ENCODE peak calls at places on chromosomes 1 and 21, in ten cellular contexts. Y, L, E, T, S, C, P, Z, U and D are unnamed samples.

GRCh38 chr1:3744646-3745045 is 7.6 kb upstream of the CCDC27 start:
- DNase-seq in Z (no peak), P (no peak), U (no peak), E (no peak), S (no peak), T (no peak), C (no peak), Y (no peak), L (no peak), D (no peak)

GRCh38 chr1:232688398-232688797 is 58.5 kb upstream of the SIPA1L2 start:
- DNase-seq in P (no peak), T (no peak), E (no peak), C (no peak), U (no peak), Y (no peak), L (no peak), Z (no peak), S (no peak), D (no peak)

GRCh38 chr1:209715314-209715713 is 10.7 kb downstream of the HSD11B1 start:
- DNase-seq in U (no peak), Z (no peak), S (no peak), T (no peak), L (no peak), E (no peak), P (no peak), Y (no peak), C (no peak), D (no peak)

GRCh38 chr1:42137766-42138165 is 15.4 kb upstream of the GUCA2B start:
- DNase-seq in L (no peak), P (no peak), T (no peak), Y (no peak), E (no peak), U (no peak), C (no peak), S (no peak), Z (no peak), D (no peak)

GRCh38 chr21:42527489-42528158 is 14.0 kb downstream of the SLC37A1 start:
- DNase-seq in Y (peak), P (peak), Z (no peak), S (peak), T (peak), C (no peak), U (no peak), L (no peak), E (peak), D (peak)

GRCh38 chr1:63322248-63322943 is at the start of gene FOXD3:
- DNase-seq in Z (no peak), Y (peak), P (peak), U (peak), E (peak), C (no peak), L (no peak), S (no peak), T (peak), D (peak)

GRCh38 chr1:39800471-39800835 is 11.8 kb upstream of the BMP8B start:
- DNase-seq in E (no peak), U (no peak), Y (no peak), P (no peak), T (no peak), Z (no peak), S (no peak), C (no peak), L (no peak), D (no peak)

GRCh38 chr1:186518395-186518794 is 57.5 kb upstream of the PDC start:
- DNase-seq in T (no peak), L (no peak), S (no peak), E (no peak), Y (no peak), C (peak), Z (no peak), U (no peak), P (no peak), D (no peak)

GRCh38 chr1:19616489-19616888 is 27.6 kb upstream of the NBL1 start:
- DNase-seq in E (no peak), Z (no peak), T (no peak), S (no peak), P (no peak), U (no peak), Y (no peak), C (no peak), L (no peak), D (no peak)

GRCh38 chr1:91795601-91796389 is 90.2 kb downstream of the TGFBR3 start:
- DNase-seq in S (no peak), E (no peak), T (no peak), C (no peak), Z (peak), L (no peak), U (peak), P (no peak), Y (no peak), D (no peak)

GRCh38 chr1:116504308-116505156 is 66.3 kb downstream of the CD58 start:
- DNase-seq in S (peak), Y (peak), Z (peak), P (no peak), U (peak), C (peak), L (no peak), E (peak), T (peak), D (peak)

GRCh38 chr1:19559641-19560040 is 74.3 kb upstream of the CAPZB start:
- DNase-seq in Z (peak), L (no peak), P (no peak), T (no peak), S (peak), E (no peak), Y (no peak), C (no peak), U (peak), D (no peak)

GRCh38 chr1:182181167-182181572 is 119.7 kb upstream of the ZNF648 start:
- DNase-seq in Y (no peak), T (no peak), U (no peak), S (no peak), P (no peak), E (no peak), Z (no peak), C (peak), L (no peak), D (no peak)

GRCh38 chr21:35470522-35470921 is 421.4 kb upstream of the RUNX1 start:
- DNase-seq in L (no peak), E (no peak), Y (no peak), P (no peak), U (no peak), S (no peak), Z (no peak), C (no peak), T (no peak), D (no peak)

GRCh38 chr1:28507247-28507645 is 1.4 kb downstream of the RCC1 start:
- DNase-seq in T (no peak), Y (peak), P (no peak), U (no peak), L (no peak), Z (no peak), S (no peak), E (no peak), C (no peak), D (no peak)

GRCh38 chr1:59146651-59147358 is 150.1 kb upstream of the FGGY start:
- DNase-seq in U (no peak), S (peak), T (peak), Y (peak), P (no peak), L (no peak), E (peak), C (peak), Z (no peak), D (peak)

GRCh38 chr1:244338996-244339692 is 112.6 kb downstream of the ADSS2 start:
- DNase-seq in Y (no peak), C (no peak), L (no peak), T (no peak), E (no peak), S (no peak), P (no peak), Z (no peak), U (no peak), D (no peak)

GRCh38 chr21:21324297-21324696 is 326.1 kb downstream of the NCAM2 start:
- DNase-seq in C (peak), Z (no peak), E (no peak), L (no peak), U (no peak), P (no peak), Y (no peak), S (no peak), T (no peak), D (no peak)

GRCh38 chr1:77834771-77835334 is 53.6 kb upstream of the NEXN start:
- DNase-seq in Z (peak), L (no peak), S (no peak), C (no peak), P (no peak), Y (no peak), T (no peak), E (no peak), U (peak), D (no peak)

GRCh38 chr1:248926401-248927182 is 20.6 kb downstream of the PGBD2 start:
- DNase-seq in L (no peak), P (no peak), U (peak), C (no peak), E (no peak), T (no peak), S (no peak), Z (peak), Y (no peak), D (no peak)

GRCh38 chr1:177825276-177825903 is 144.5 kb downstream of the SEC16B start:
- DNase-seq in E (no peak), L (no peak), S (no peak), C (no peak), T (no peak), P (no peak), U (no peak), Z (no peak), Y (no peak), D (no peak)

GRCh38 chr1:150808851-150809250 is 791 bp upstream of the CTSK start:
- DNase-seq in C (no peak), E (no peak), U (no peak), T (no peak), L (no peak), P (no peak), Y (no peak), S (no peak), Z (no peak), D (no peak)

GRCh38 chr1:57131701-57132394 is 166.0 kb upstream of the C8B start:
- DNase-seq in C (no peak), U (no peak), P (no peak), L (no peak), T (no peak), E (no peak), Z (no peak), S (no peak), Y (no peak), D (no peak)

GRCh38 chr1:227777646-227778045 is 37.8 kb upstream of the PRSS38 start:
- DNase-seq in L (no peak), U (no peak), T (no peak), Y (no peak), Z (no peak), C (no peak), E (no peak), P (no peak), S (no peak), D (no peak)

GRCh38 chr1:96559181-96559580 is 162.4 kb upstream of the PTBP2 start:
- DNase-seq in U (no peak), T (no peak), Z (no peak), E (no peak), C (no peak), S (no peak), Y (no peak), L (no peak), P (no peak), D (no peak)

GRCh38 chr1:7948950-7949349 is 8.3 kb upstream of the TNFRSF9 start:
- DNase-seq in T (no peak), U (peak), L (no peak), S (no peak), E (peak), Z (peak), Y (peak), C (no peak), P (no peak), D (peak)

GRCh38 chr21:20968391-20968790 is 29.8 kb upstream of the NCAM2 start:
- DNase-seq in T (no peak), Y (no peak), P (no peak), Z (no peak), E (no peak), C (no peak), S (no peak), L (no peak), U (no peak), D (no peak)

GRCh38 chr1:28160677-28161328 is 15.7 kb downstream of the PTAFR start:
- DNase-seq in C (peak), U (peak), Z (peak), L (peak), T (no peak), S (no peak), Y (no peak), P (no peak), E (no peak), D (no peak)

GRCh38 chr1:17914987-17915386 is 159.9 kb downstream of the ACTL8 start:
- DNase-seq in Y (no peak), P (no peak), T (no peak), S (no peak), U (no peak), Z (no peak), C (no peak), L (no peak), E (no peak), D (no peak)

GRCh38 chr1:212638419-212639151 is 30.0 kb downstream of the ATF3 start:
- DNase-seq in Z (no peak), P (no peak), S (no peak), C (no peak), L (no peak), U (peak), T (no peak), Y (no peak), E (no peak), D (no peak)

GRCh38 chr1:25695066-25695990 is 78.7 kb downstream of the MAN1C1 start:
- DNase-seq in U (peak), Y (no peak), C (no peak), S (peak), P (no peak), Z (peak), T (no peak), E (no peak), L (peak), D (no peak)

GRCh38 chr1:10765734-10766478 is 30.5 kb downstream of the CASZ1 start:
- DNase-seq in Z (no peak), U (no peak), L (no peak), P (no peak), S (no peak), C (peak), Y (no peak), E (no peak), T (no peak), D (no peak)

GRCh38 chr1:21936366-21937031 is 611 bp downstream of the HSPG2 start:
- DNase-seq in L (no peak), T (no peak), Z (no peak), P (no peak), U (no peak), C (peak), E (no peak), Y (no peak), S (no peak), D (no peak)

GRCh38 chr1:89763649-89763986 is 57.2 kb upstream of the LRRC8D start:
- DNase-seq in U (no peak), P (no peak), Y (no peak), T (no peak), L (no peak), Z (no peak), C (peak), S (no peak), E (no peak), D (no peak)

GRCh38 chr1:32703479-32704291 is 1.1 kb upstream of the SYNC start:
- DNase-seq in Z (peak), P (no peak), E (no peak), S (no peak), Y (no peak), L (no peak), U (peak), C (no peak), T (no peak), D (no peak)

GRCh38 chr1:114061431-114061830 is 82.2 kb downstream of the OLFML3 start:
- DNase-seq in S (no peak), U (no peak), C (no peak), Y (no peak), E (no peak), T (no peak), Z (peak), P (no peak), L (no peak), D (no peak)

GRCh38 chr1:100404816-100405215 is 52.5 kb downstream of the CDC14A start:
- DNase-seq in U (no peak), S (no peak), E (no peak), Y (no peak), Z (no peak), C (no peak), P (no peak), L (no peak), T (no peak), D (no peak)

GRCh38 chr1:1419812-1420653 is 1.0 kb downstream of the ANKRD65 start:
- DNase-seq in L (no peak), T (peak), S (peak), P (no peak), U (no peak), Y (no peak), C (no peak), E (no peak), Z (no peak), D (no peak)

GRCh38 chr1:26290416-26291261 is 10.8 kb downstream of the SH3BGRL3 start:
- DNase-seq in S (peak), T (no peak), E (no peak), Y (no peak), L (no peak), P (no peak), U (no peak), Z (no peak), C (no peak), D (no peak)

GRCh38 chr1:9766759-9767442 is 56.9 kb downstream of the CLSTN1 start:
- DNase-seq in Y (no peak), U (peak), Z (peak), T (no peak), S (no peak), P (no peak), C (no peak), E (no peak), L (no peak), D (no peak)